ENCODE peak calls at places on chromosome 18, in four cellular contexts. One of them, this sample, is unnamed.

GRCh38 chr18:65235966-65236634 is 514.7 kb upstream of the CDH7 start:
- DNase-seq in HepG2: no peak
- DNase-seq in GM12878: no peak
- DNase-seq in K562: no peak
- DNase-seq in this sample: no peak

GRCh38 chr18:33870059-33870458 is 292.0 kb downstream of the ASXL3 start:
- DNase-seq in HepG2: no peak
- DNase-seq in GM12878: no peak
- DNase-seq in K562: no peak
- DNase-seq in this sample: no peak

GRCh38 chr18:79384151-79384807 is 11.5 kb upstream of the NFATC1 start:
- DNase-seq in HepG2: no peak
- DNase-seq in GM12878: no peak
- DNase-seq in K562: no peak
- DNase-seq in this sample: no peak

GRCh38 chr18:2776596-2776995 is 70.2 kb upstream of the EMILIN2 start:
- DNase-seq in HepG2: no peak
- DNase-seq in GM12878: no peak
- DNase-seq in K562: no peak
- DNase-seq in this sample: no peak

GRCh38 chr18:56407631-56408030 is 230.8 kb downstream of the TXNL1 start:
- DNase-seq in HepG2: no peak
- DNase-seq in GM12878: no peak
- DNase-seq in K562: no peak
- DNase-seq in this sample: no peak

GRCh38 chr18:50097702-50098101 is 97.2 kb downstream of the MYO5B start:
- DNase-seq in HepG2: peak; percentile 24
- DNase-seq in GM12878: no peak
- DNase-seq in K562: no peak
- DNase-seq in this sample: no peak

GRCh38 chr18:68796936-68797690 is 767 bp upstream of the CCDC102B start:
- DNase-seq in HepG2: no peak
- DNase-seq in GM12878: no peak
- DNase-seq in K562: no peak
- DNase-seq in this sample: no peak

GRCh38 chr18:28189400-28190239 is 12.7 kb upstream of the CDH2 start:
- DNase-seq in HepG2: peak; percentile 54
- DNase-seq in GM12878: peak; percentile 5
- DNase-seq in K562: peak; percentile 18
- DNase-seq in this sample: peak; percentile 67

GRCh38 chr18:31500161-31500688 is 2.2 kb downstream of the DSG2 start:
- DNase-seq in HepG2: no peak
- DNase-seq in GM12878: peak; percentile 89
- DNase-seq in K562: no peak
- DNase-seq in this sample: no peak

GRCh38 chr18:49562481-49563129 is 748 bp downstream of the LIPG start:
- DNase-seq in HepG2: no peak
- DNase-seq in GM12878: no peak
- DNase-seq in K562: no peak
- DNase-seq in this sample: peak; percentile 53

GRCh38 chr18:49510393-49511115 is 23.5 kb upstream of the C18orf32 start:
- DNase-seq in HepG2: no peak
- DNase-seq in GM12878: no peak
- DNase-seq in K562: peak; percentile 46
- DNase-seq in this sample: peak; percentile 71

GRCh38 chr18:45363258-45363657 is 252.0 kb upstream of the SLC14A2 start:
- DNase-seq in HepG2: no peak
- DNase-seq in GM12878: no peak
- DNase-seq in K562: no peak
- DNase-seq in this sample: no peak

GRCh38 chr18:58202406-58202730 is 158.3 kb downstream of the NEDD4L start:
- DNase-seq in HepG2: no peak
- DNase-seq in GM12878: no peak
- DNase-seq in K562: peak; percentile 23
- DNase-seq in this sample: no peak

GRCh38 chr18:389658-390357 is 110.7 kb downstream of the COLEC12 start:
- DNase-seq in HepG2: no peak
- DNase-seq in GM12878: peak; percentile 11
- DNase-seq in K562: peak; percentile 12
- DNase-seq in this sample: no peak

GRCh38 chr18:3329471-3329870 is 67.5 kb downstream of the MYL12B start:
- DNase-seq in HepG2: no peak
- DNase-seq in GM12878: no peak
- DNase-seq in K562: no peak
- DNase-seq in this sample: no peak

GRCh38 chr18:62759704-62760402 is 44.5 kb downstream of the PHLPP1 start:
- DNase-seq in HepG2: no peak
- DNase-seq in GM12878: no peak
- DNase-seq in K562: no peak
- DNase-seq in this sample: no peak

GRCh38 chr18:3593381-3593903 is 143.5 kb downstream of the TGIF1 start:
- DNase-seq in HepG2: no peak
- DNase-seq in GM12878: no peak
- DNase-seq in K562: peak; percentile 69
- DNase-seq in this sample: no peak

GRCh38 chr18:31275722-31276463 is 42.1 kb upstream of the DSG1 start:
- DNase-seq in HepG2: no peak
- DNase-seq in GM12878: no peak
- DNase-seq in K562: no peak
- DNase-seq in this sample: no peak

GRCh38 chr18:58241877-58242276 is 197.9 kb downstream of the NEDD4L start:
- DNase-seq in HepG2: no peak
- DNase-seq in GM12878: no peak
- DNase-seq in K562: no peak
- DNase-seq in this sample: no peak

GRCh38 chr18:42636309-42636708 is 479.2 kb downstream of the RIT2 start:
- DNase-seq in HepG2: no peak
- DNase-seq in GM12878: no peak
- DNase-seq in K562: no peak
- DNase-seq in this sample: no peak

GRCh38 chr18:55439036-55439435 is 149.0 kb downstream of the TCF4 start:
- DNase-seq in HepG2: no peak
- DNase-seq in GM12878: no peak
- DNase-seq in K562: no peak
- DNase-seq in this sample: peak; percentile 60

GRCh38 chr18:49022311-49023280 is 71.8 kb upstream of the SMAD7 start:
- DNase-seq in HepG2: no peak
- DNase-seq in GM12878: no peak
- DNase-seq in K562: no peak
- DNase-seq in this sample: no peak

GRCh38 chr18:47470941-47471340 is 219.5 kb upstream of the SKOR2 start:
- DNase-seq in HepG2: no peak
- DNase-seq in GM12878: no peak
- DNase-seq in K562: no peak
- DNase-seq in this sample: no peak

GRCh38 chr18:25351280-25351772 is 640 bp downstream of the ZNF521 start:
- DNase-seq in HepG2: no peak
- DNase-seq in GM12878: no peak
- DNase-seq in K562: no peak
- DNase-seq in this sample: no peak

GRCh38 chr18:12586956-12587355 is 71.0 kb downstream of the SPIRE1 start:
- DNase-seq in HepG2: no peak
- DNase-seq in GM12878: no peak
- DNase-seq in K562: no peak
- DNase-seq in this sample: no peak

GRCh38 chr18:76697441-76697901 is 124.9 kb upstream of the ZNF236 start:
- DNase-seq in HepG2: no peak
- DNase-seq in GM12878: no peak
- DNase-seq in K562: no peak
- DNase-seq in this sample: no peak

GRCh38 chr18:765764-766549 is 46.1 kb downstream of the YES1 start:
- DNase-seq in HepG2: no peak
- DNase-seq in GM12878: no peak
- DNase-seq in K562: peak; percentile 37
- DNase-seq in this sample: no peak

GRCh38 chr18:5518179-5518770 is 25.5 kb downstream of the EPB41L3 start:
- DNase-seq in HepG2: no peak
- DNase-seq in GM12878: no peak
- DNase-seq in K562: no peak
- DNase-seq in this sample: no peak

GRCh38 chr18:64116806-64117205 is 32.1 kb downstream of the LINC00305 start:
- DNase-seq in HepG2: no peak
- DNase-seq in GM12878: no peak
- DNase-seq in K562: no peak
- DNase-seq in this sample: no peak

GRCh38 chr18:61975526-61976326 is 82.9 kb upstream of the RNF152 start:
- DNase-seq in HepG2: no peak
- DNase-seq in GM12878: no peak
- DNase-seq in K562: no peak
- DNase-seq in this sample: no peak

GRCh38 chr18:78240867-78241266 is 738.8 kb upstream of the SALL3 start:
- DNase-seq in HepG2: no peak
- DNase-seq in GM12878: no peak
- DNase-seq in K562: no peak
- DNase-seq in this sample: no peak

GRCh38 chr18:13298262-13298661 is 79.7 kb downstream of the LDLRAD4 start:
- DNase-seq in HepG2: no peak
- DNase-seq in GM12878: no peak
- DNase-seq in K562: no peak
- DNase-seq in this sample: no peak

GRCh38 chr18:50281972-50282520 is 723 bp upstream of the MBD1 start:
- DNase-seq in HepG2: no peak
- DNase-seq in GM12878: no peak
- DNase-seq in K562: no peak
- DNase-seq in this sample: no peak

GRCh38 chr18:48777026-48777736 is 173.6 kb downstream of the SMAD7 start:
- DNase-seq in HepG2: peak; percentile 44
- DNase-seq in GM12878: no peak
- DNase-seq in K562: peak; percentile 74
- DNase-seq in this sample: peak; percentile 41

GRCh38 chr18:44741551-44741950 is 60.9 kb downstream of the SETBP1 start:
- DNase-seq in HepG2: no peak
- DNase-seq in GM12878: no peak
- DNase-seq in K562: no peak
- DNase-seq in this sample: no peak

GRCh38 chr18:78624646-78625279 is 354.9 kb upstream of the SALL3 start:
- DNase-seq in HepG2: no peak
- DNase-seq in GM12878: no peak
- DNase-seq in K562: no peak
- DNase-seq in this sample: no peak

GRCh38 chr18:26457611-26458350 is 90.6 kb downstream of the KCTD1 start:
- DNase-seq in HepG2: no peak
- DNase-seq in GM12878: no peak
- DNase-seq in K562: peak; percentile 44
- DNase-seq in this sample: peak; percentile 91

GRCh38 chr18:24076950-24077349 is 61.9 kb upstream of the CABYR start:
- DNase-seq in HepG2: no peak
- DNase-seq in GM12878: no peak
- DNase-seq in K562: no peak
- DNase-seq in this sample: no peak

GRCh38 chr18:24072743-24073142 is 58.2 kb downstream of the TTC39C start:
- DNase-seq in HepG2: no peak
- DNase-seq in GM12878: no peak
- DNase-seq in K562: no peak
- DNase-seq in this sample: no peak

GRCh38 chr18:24078391-24078790 is 60.5 kb upstream of the CABYR start:
- DNase-seq in HepG2: no peak
- DNase-seq in GM12878: no peak
- DNase-seq in K562: no peak
- DNase-seq in this sample: no peak

GRCh38 chr18:24073791-24074190 is 59.2 kb downstream of the TTC39C start:
- DNase-seq in HepG2: no peak
- DNase-seq in GM12878: no peak
- DNase-seq in K562: no peak
- DNase-seq in this sample: no peak

GRCh38 chr18:24075731-24076130 is 61.2 kb downstream of the TTC39C start:
- DNase-seq in HepG2: no peak
- DNase-seq in GM12878: no peak
- DNase-seq in K562: no peak
- DNase-seq in this sample: no peak
- H3K9ac ChIP-seq in HepG2: no peak overlapping the region
- H3K9ac ChIP-seq in GM12878: no peak overlapping the region
- H3K9ac ChIP-seq in K562: no peak overlapping the region
- H3K9ac ChIP-seq in this sample: no peak overlapping the region

GRCh38 chr18:23943104-23943503 is 71.5 kb upstream of the TTC39C start:
- DNase-seq in HepG2: no peak
- DNase-seq in GM12878: peak; percentile 68
- DNase-seq in K562: no peak
- DNase-seq in this sample: no peak
- TF ChIP-seq KDM1A in HepG2: no peak
- TF ChIP-seq KDM1A in GM12878: no peak
- TF ChIP-seq KDM1A in K562: no peak
- TF ChIP-seq KDM1A in this sample: no peak

DNA sequence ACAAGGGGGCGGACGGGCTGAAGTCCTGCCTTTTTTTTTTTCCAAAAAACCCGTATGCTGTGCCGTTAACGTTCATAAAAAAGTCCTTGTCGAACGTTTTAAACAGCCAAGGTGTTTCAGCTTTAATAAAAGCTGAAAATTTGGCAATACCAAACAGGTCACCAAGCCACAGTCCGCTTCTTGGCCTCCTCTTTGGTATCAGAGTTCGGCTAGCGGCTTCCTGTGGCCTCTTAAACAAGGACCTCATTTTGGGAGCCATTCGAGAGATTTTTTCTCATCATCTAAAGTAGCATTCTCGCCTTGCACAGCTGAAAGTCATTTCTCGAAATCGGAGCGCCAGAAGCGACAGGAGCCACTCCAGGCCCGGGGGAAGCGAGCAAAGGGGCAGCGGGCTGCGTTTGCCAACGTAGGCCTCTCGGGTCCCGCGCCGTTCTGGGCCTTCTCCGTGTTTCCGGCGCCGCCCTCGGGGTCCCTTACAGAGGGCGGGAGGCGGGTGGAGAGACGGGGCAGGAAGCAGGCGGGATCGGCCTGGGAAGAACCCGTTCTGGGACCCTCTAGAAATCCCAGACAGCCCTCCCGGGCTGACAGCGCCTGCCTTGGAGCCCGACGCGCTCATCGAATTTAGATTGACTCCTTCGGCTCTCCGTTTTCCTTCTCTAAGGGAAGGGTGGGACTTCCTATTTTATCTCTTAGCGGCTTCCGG is 560 bp upstream of the ZNF407 start:
- DNase-seq in HepG2: peak; percentile 5
- DNase-seq in GM12878: no peak
- DNase-seq in K562: peak; percentile 55
- DNase-seq in this sample: no peak
- TF ChIP-seq SRF in HepG2: no peak
- TF ChIP-seq SRF in GM12878: no peak
- TF ChIP-seq SRF in K562: no peak
- TF ChIP-seq SRF in this sample: no peak

GRCh38 chr18:59701272-59701671 is 4.0 kb upstream of the CCBE1 start:
- DNase-seq in HepG2: no peak
- DNase-seq in GM12878: no peak
- DNase-seq in K562: no peak
- DNase-seq in this sample: no peak
- H3K9ac ChIP-seq in HepG2: no peak overlapping the region
- H3K9ac ChIP-seq in GM12878: no peak overlapping the region
- H3K9ac ChIP-seq in K562: no peak overlapping the region
- H3K9ac ChIP-seq in this sample: no peak overlapping the region

This sample was measured in H1.